ENCODE peak calls at places on chromosomes 7 and 10, in six cellular contexts. K, S, A, L, Q and N are unnamed samples.

GRCh38 chr7:76515999-76516443 is 5.7 kb downstream of the UPK3B start:
- DNase-seq in L (peak; percentile 36), S (peak; percentile 50), K (no peak), A (no peak), Q (peak; percentile 48), N (peak; percentile 90)

GRCh38 chr10:63281967-63282366 is 148.8 kb downstream of the NRBF2 start:
- DNase-seq in S (no peak), K (no peak), L (no peak), A (no peak), Q (no peak), N (no peak)

GRCh38 chr10:23525406-23525805 is 86.5 kb downstream of the OTUD1 start:
- DNase-seq in L (no peak), Q (no peak), K (no peak), S (no peak), A (peak; percentile 14), N (no peak)

GRCh38 chr7:147245274-147245673 is 1128.7 kb downstream of the CNTNAP2 start:
- DNase-seq in A (peak; percentile 14), S (peak; percentile 14), L (peak; percentile 53), K (no peak), Q (no peak), N (no peak)

GRCh38 chr7:151867912-151868804 is 8.8 kb downstream of the PRKAG2 start:
- DNase-seq in Q (no peak), K (peak; percentile 81), L (no peak), S (no peak), A (no peak), N (no peak)

GRCh38 chr10:71621783-71622526 is 97.6 kb downstream of the C10orf105 start:
- DNase-seq in K (no peak), L (peak; percentile 29), S (no peak), A (peak; percentile 17), Q (no peak), N (no peak)

GRCh38 chr10:29918623-29919400 is 140.6 kb downstream of the JCAD start:
- DNase-seq in S (no peak), Q (no peak), L (no peak), A (no peak), K (no peak), N (no peak)

GRCh38 chr10:124792998-124793352 is 1.3 kb upstream of the EEF1AKMT2 start:
- DNase-seq in L (no peak), S (no peak), Q (no peak), A (no peak), K (no peak), N (no peak)